ENCODE peak calls at places on chromosome 4, in nine cellular contexts. One of them, this sample, is unnamed.

GRCh38 chr4:1109898-1110506 is 3.4 kb downstream of the RNF212 start:
- DNase-seq in NCI-H524 treated with DMSO at 0.1 percent for 48 hours: no peak
- DNase-seq in GM13976: peak
- DNase-seq in activated CD8-positive, alpha-beta memory T cell treated with anti-CD3 and anti-CD28 coated beads for 4 hours: no peak
- DNase-seq in stimulated activated CD8-positive, alpha-beta memory T cell treated with anti-CD3 and anti-CD28 coated beads, Interleukin-7, amount 100 ng/mL, for 1 hour: no peak
- DNase-seq in NCI-H2227 treated with DMSO at 0.1 percent for 48 hours: no peak
- DNase-seq in anterior cingulate cortex: no peak
- DNase-seq in memory B cell: no peak
- DNase-seq in hypothalamus: no peak
- DNase-seq in this sample: no peak

GRCh38 chr4:142559986-142560385 is 286.1 kb downstream of the INPP4B start:
- DNase-seq in NCI-H524 treated with DMSO at 0.1 percent for 48 hours: no peak
- DNase-seq in GM13976: no peak
- DNase-seq in activated CD8-positive, alpha-beta memory T cell treated with anti-CD3 and anti-CD28 coated beads for 4 hours: no peak
- DNase-seq in stimulated activated CD8-positive, alpha-beta memory T cell treated with anti-CD3 and anti-CD28 coated beads, Interleukin-7, amount 100 ng/mL, for 1 hour: no peak
- DNase-seq in NCI-H2227 treated with DMSO at 0.1 percent for 48 hours: no peak
- DNase-seq in anterior cingulate cortex: no peak
- DNase-seq in memory B cell: no peak
- DNase-seq in hypothalamus: no peak
- DNase-seq in this sample: no peak

GRCh38 chr4:118849867-118850812 is 14.2 kb upstream of the SEC24D start:
- DNase-seq in NCI-H524 treated with DMSO at 0.1 percent for 48 hours: no peak
- DNase-seq in GM13976: peak
- DNase-seq in activated CD8-positive, alpha-beta memory T cell treated with anti-CD3 and anti-CD28 coated beads for 4 hours: no peak
- DNase-seq in stimulated activated CD8-positive, alpha-beta memory T cell treated with anti-CD3 and anti-CD28 coated beads, Interleukin-7, amount 100 ng/mL, for 1 hour: no peak
- DNase-seq in NCI-H2227 treated with DMSO at 0.1 percent for 48 hours: peak
- DNase-seq in anterior cingulate cortex: no peak
- DNase-seq in memory B cell: no peak
- DNase-seq in hypothalamus: no peak
- DNase-seq in this sample: no peak

GRCh38 chr4:121484633-121485032 is 103.8 kb upstream of the QRFPR start:
- DNase-seq in NCI-H524 treated with DMSO at 0.1 percent for 48 hours: peak
- DNase-seq in GM13976: peak
- DNase-seq in activated CD8-positive, alpha-beta memory T cell treated with anti-CD3 and anti-CD28 coated beads for 4 hours: no peak
- DNase-seq in stimulated activated CD8-positive, alpha-beta memory T cell treated with anti-CD3 and anti-CD28 coated beads, Interleukin-7, amount 100 ng/mL, for 1 hour: no peak
- DNase-seq in NCI-H2227 treated with DMSO at 0.1 percent for 48 hours: no peak
- DNase-seq in anterior cingulate cortex: no peak
- DNase-seq in memory B cell: no peak
- DNase-seq in hypothalamus: no peak
- DNase-seq in this sample: peak

GRCh38 chr4:78297075-78297815 is 240.1 kb downstream of the FRAS1 start:
- DNase-seq in NCI-H524 treated with DMSO at 0.1 percent for 48 hours: no peak
- DNase-seq in GM13976: no peak
- DNase-seq in activated CD8-positive, alpha-beta memory T cell treated with anti-CD3 and anti-CD28 coated beads for 4 hours: no peak
- DNase-seq in stimulated activated CD8-positive, alpha-beta memory T cell treated with anti-CD3 and anti-CD28 coated beads, Interleukin-7, amount 100 ng/mL, for 1 hour: no peak
- DNase-seq in NCI-H2227 treated with DMSO at 0.1 percent for 48 hours: no peak
- DNase-seq in anterior cingulate cortex: no peak
- DNase-seq in memory B cell: no peak
- DNase-seq in hypothalamus: no peak
- DNase-seq in this sample: no peak

GRCh38 chr4:16767861-16768260 is 130.6 kb downstream of the LDB2 start:
- DNase-seq in NCI-H524 treated with DMSO at 0.1 percent for 48 hours: no peak
- DNase-seq in GM13976: no peak
- DNase-seq in activated CD8-positive, alpha-beta memory T cell treated with anti-CD3 and anti-CD28 coated beads for 4 hours: no peak
- DNase-seq in stimulated activated CD8-positive, alpha-beta memory T cell treated with anti-CD3 and anti-CD28 coated beads, Interleukin-7, amount 100 ng/mL, for 1 hour: no peak
- DNase-seq in NCI-H2227 treated with DMSO at 0.1 percent for 48 hours: no peak
- DNase-seq in anterior cingulate cortex: no peak
- DNase-seq in memory B cell: no peak
- DNase-seq in hypothalamus: no peak
- DNase-seq in this sample: no peak

GRCh38 chr4:101306225-101306624 is 41.1 kb downstream of the PPP3CA start:
- DNase-seq in NCI-H524 treated with DMSO at 0.1 percent for 48 hours: no peak
- DNase-seq in GM13976: peak
- DNase-seq in activated CD8-positive, alpha-beta memory T cell treated with anti-CD3 and anti-CD28 coated beads for 4 hours: no peak
- DNase-seq in stimulated activated CD8-positive, alpha-beta memory T cell treated with anti-CD3 and anti-CD28 coated beads, Interleukin-7, amount 100 ng/mL, for 1 hour: no peak
- DNase-seq in NCI-H2227 treated with DMSO at 0.1 percent for 48 hours: no peak
- DNase-seq in anterior cingulate cortex: no peak
- DNase-seq in memory B cell: no peak
- DNase-seq in hypothalamus: no peak
- DNase-seq in this sample: no peak

GRCh38 chr4:69534697-69535096 is 39.0 kb upstream of the UGT2B4 start:
- DNase-seq in NCI-H524 treated with DMSO at 0.1 percent for 48 hours: no peak
- DNase-seq in GM13976: no peak
- DNase-seq in activated CD8-positive, alpha-beta memory T cell treated with anti-CD3 and anti-CD28 coated beads for 4 hours: no peak
- DNase-seq in stimulated activated CD8-positive, alpha-beta memory T cell treated with anti-CD3 and anti-CD28 coated beads, Interleukin-7, amount 100 ng/mL, for 1 hour: no peak
- DNase-seq in NCI-H2227 treated with DMSO at 0.1 percent for 48 hours: no peak
- DNase-seq in anterior cingulate cortex: no peak
- DNase-seq in memory B cell: no peak
- DNase-seq in hypothalamus: no peak
- DNase-seq in this sample: no peak

This sample was measured in upper lobe of left lung.